ENCODE peak calls at places on chromosomes 5 and 9, in six cellular contexts. U is A549, L is heart right ventricle, V is thoracic aorta, N is uterus, J is choroid plexus epithelial cell. Q is an unnamed sample.

GRCh38 chr9:117729375-117729774 is 25.2 kb downstream of the TLR4 start:
- DNase-seq in U (no peak), L (no peak), V (no peak), N (no peak), J (no peak), Q (no peak)

GRCh38 chr5:57718155-57718554 is 235.5 kb upstream of the ACTBL2 start:
- DNase-seq in U (peak), L (no peak), V (no peak), N (no peak), J (no peak), Q (peak)

GRCh38 chr9:99057665-99058625 is 47.0 kb upstream of the TGFBR1 start:
- DNase-seq in U (no peak), L (no peak), V (no peak), N (no peak), J (peak), Q (peak)

GRCh38 chr9:35432076-35432475 is 57.8 kb upstream of the RUSC2 start:
- DNase-seq in U (no peak), L (no peak), V (no peak), N (no peak), J (no peak), Q (no peak)

GRCh38 chr5:132001647-132002561 is 9.6 kb downstream of the ACSL6 start:
- DNase-seq in U (no peak), L (peak), V (no peak), N (no peak), J (peak), Q (peak)

GRCh38 chr5:32507738-32508434 is 63.3 kb upstream of the ZFR start:
- DNase-seq in U (no peak), L (no peak), V (no peak), N (peak), J (peak), Q (peak)

GRCh38 chr9:85248514-85249312 is 493.0 kb downstream of the AGTPBP1 start:
- DNase-seq in U (no peak), L (no peak), V (no peak), N (no peak), J (peak), Q (peak)

GRCh38 chr9:73689091-73689870 is 537.6 kb downstream of the ANXA1 start:
- DNase-seq in U (no peak), L (no peak), V (no peak), N (no peak), J (no peak), Q (no peak)

GRCh38 chr5:81971086-81971693 is 633 bp upstream of the ATG10 start:
- DNase-seq in U (peak), L (no peak), V (no peak), N (no peak), J (peak), Q (no peak)

GRCh38 chr5:14449052-14449661 is 132.4 kb upstream of the OTULINL start:
- DNase-seq in U (no peak), L (no peak), V (no peak), N (peak), J (peak), Q (peak)

GRCh38 chr5:79774171-79774854 is 84.7 kb downstream of the CMYA5 start:
- DNase-seq in U (peak), L (peak), V (no peak), N (peak), J (peak), Q (no peak)

GRCh38 chr5:161535762-161536161 is 10.8 kb downstream of the GABRB2 start:
- DNase-seq in U (no peak), L (no peak), V (no peak), N (no peak), J (no peak), Q (no peak)

GRCh38 chr9:3884736-3885135 is 358.9 kb upstream of the RFX3 start:
- DNase-seq in U (no peak), L (no peak), V (no peak), N (no peak), J (no peak), Q (no peak)

GRCh38 chr5:612498-613424 is 621 bp downstream of the CEP72 start:
- DNase-seq in U (peak), L (no peak), V (no peak), N (no peak), J (peak), Q (peak)

GRCh38 chr5:33774323-33774722 is 117.5 kb downstream of the ADAMTS12 start:
- DNase-seq in U (no peak), L (no peak), V (no peak), N (no peak), J (peak), Q (no peak)

DNA sequence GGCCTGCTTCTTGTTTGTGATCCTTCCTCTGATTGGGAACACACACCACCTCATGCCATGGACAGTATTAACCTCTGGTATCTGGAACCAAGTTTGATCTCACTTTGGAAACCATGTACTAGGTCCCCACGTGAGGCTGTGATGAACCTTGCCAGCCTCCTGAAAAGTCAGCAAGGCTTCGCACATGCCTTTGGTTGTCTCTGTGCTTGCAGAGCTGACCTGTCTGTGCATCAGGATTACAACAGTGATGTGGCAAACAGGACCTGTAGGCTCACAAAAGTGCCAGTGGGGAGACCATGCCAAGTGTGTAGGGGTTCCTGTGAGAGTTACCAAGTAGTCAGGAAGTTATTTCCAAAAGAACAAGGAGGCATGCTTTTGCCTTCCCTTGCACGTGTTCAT is 1.4 kb downstream of the ACO1 start:
- DNase-seq in U (no peak), L (no peak), V (no peak), N (no peak), J (no peak), Q (no peak)
- H3K4me3 ChIP-seq in U (no peak), L (no peak), V (peak), N (no peak), J (peak), Q (peak)

GRCh38 chr5:166382031-166382430 is 1909.4 kb upstream of the WWC1 start:
- DNase-seq in U (no peak), L (no peak), V (no peak), N (no peak), J (no peak), Q (no peak)
- TF ChIP-seq CTCF in U (no peak), L (no peak), V (no peak), N (no peak), J (peak), Q (peak)

GRCh38 chr9:37297592-37297991 is 124.9 kb upstream of the GRHPR start:
- DNase-seq in U (no peak), L (no peak), V (no peak), N (no peak), J (no peak), Q (no peak)
- H3K4me3 ChIP-seq in U (no peak), L (no peak), V (no peak), N (no peak), J (no peak), Q (no peak)

GRCh38 chr9:108443741-108444140 is 412.0 kb downstream of the ACTL7B start:
- DNase-seq in U (no peak), L (no peak), V (no peak), N (no peak), J (peak), Q (no peak)

GRCh38 chr9:108443278-108443633 is 412.5 kb downstream of the ACTL7B start:
- DNase-seq in U (no peak), L (no peak), V (no peak), N (no peak), J (no peak), Q (no peak)

GRCh38 chr9:108445431-108446018 is 410.3 kb downstream of the ACTL7B start:
- DNase-seq in U (no peak), L (no peak), V (no peak), N (no peak), J (no peak), Q (no peak)

GRCh38 chr9:108442604-108443277 is 413.0 kb downstream of the ACTL7B start:
- DNase-seq in U (no peak), L (no peak), V (no peak), N (no peak), J (no peak), Q (no peak)

GRCh38 chr9:108444400-108445358 is 411.1 kb downstream of the ACTL7B start:
- DNase-seq in U (no peak), L (no peak), V (no peak), N (peak), J (peak), Q (peak)
- TF ChIP-seq CTCF in U (no peak), L (no peak), V (no peak), N (no peak), J (no peak), Q (no peak)

DNA sequence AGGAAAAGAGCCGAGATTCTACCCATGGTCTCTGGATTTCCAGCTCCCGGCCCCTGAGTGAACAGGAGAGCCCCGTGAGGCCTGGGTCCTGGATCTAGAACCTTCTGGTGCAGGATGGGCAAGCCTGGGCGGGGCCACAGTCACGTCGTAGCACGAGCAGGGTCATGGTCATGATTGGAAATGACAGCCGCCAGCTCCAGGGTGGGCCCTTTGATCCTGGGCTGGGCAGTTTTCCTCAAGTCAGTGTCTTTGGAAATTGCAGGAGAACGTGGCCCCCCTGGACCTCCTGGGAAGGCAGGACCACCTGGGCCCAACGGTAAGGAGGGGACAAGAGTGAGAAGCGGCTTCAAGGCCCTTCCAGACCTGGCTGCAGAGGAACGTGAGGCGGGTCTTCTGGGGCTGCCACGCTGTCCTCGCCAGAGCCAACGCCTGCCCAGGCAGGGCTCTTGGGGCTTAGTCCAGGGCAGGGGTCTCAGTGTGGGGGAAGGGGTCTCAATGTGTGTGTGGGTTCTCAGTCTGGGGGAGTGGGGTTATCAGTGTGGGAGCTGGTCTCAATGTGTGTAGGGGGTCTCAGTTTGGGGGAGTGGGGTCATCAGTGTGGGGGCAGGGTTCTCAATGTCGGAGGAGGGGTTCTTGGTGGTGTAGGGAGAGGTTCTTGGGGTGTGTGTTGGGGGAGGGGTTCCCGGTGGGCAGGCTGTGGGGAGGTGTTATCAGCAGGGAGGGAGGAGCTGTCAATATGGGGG is 2.6 kb downstream of the FCN2 start:
- DNase-seq in U (no peak), L (no peak), V (no peak), N (no peak), J (no peak), Q (no peak)
- H3K4me3 ChIP-seq in U (no peak), L (no peak), V (no peak), N (no peak), J (no peak), Q (no peak)

GRCh38 chr9:121220996-121221671 is 19.5 kb upstream of the RAB14 start:
- DNase-seq in U (no peak), L (no peak), V (no peak), N (no peak), J (no peak), Q (no peak)
- TF ChIP-seq CTCF in U (no peak), L (no peak), V (no peak), N (no peak), J (no peak), Q (no peak)

GRCh38 chr5:123095694-123096120 is 6.7 kb downstream of the PRDM6 start:
- DNase-seq in U (no peak), L (no peak), V (no peak), N (no peak), J (no peak), Q (no peak)
- H3K4me3 ChIP-seq in U (no peak), L (no peak), V (peak), N (no peak), J (no peak), Q (no peak)

GRCh38 chr5:159478950-159479349 is 148.7 kb upstream of the IL12B start:
- DNase-seq in U (no peak), L (no peak), V (no peak), N (no peak), J (no peak), Q (no peak)

GRCh38 chr5:159480849-159481248 is 150.6 kb upstream of the IL12B start:
- DNase-seq in U (no peak), L (no peak), V (no peak), N (no peak), J (no peak), Q (no peak)

GRCh38 chr5:159469496-159470370 is 139.4 kb upstream of the IL12B start:
- DNase-seq in U (no peak), L (no peak), V (no peak), N (no peak), J (no peak), Q (no peak)

GRCh38 chr5:159475026-159475425 is 144.7 kb upstream of the IL12B start:
- DNase-seq in U (no peak), L (no peak), V (no peak), N (no peak), J (no peak), Q (no peak)
- TF ChIP-seq CTCF in U (no peak), L (no peak), V (no peak), N (no peak), J (no peak), Q (no peak)

GRCh38 chr5:150946351-150946905 is 41.6 kb upstream of the ZNF300 start:
- DNase-seq in U (no peak), L (peak), V (peak), N (peak), J (peak), Q (peak)
- H3K4me3 ChIP-seq in U (no peak), L (peak), V (peak), N (peak), J (peak), Q (peak)

DNA sequence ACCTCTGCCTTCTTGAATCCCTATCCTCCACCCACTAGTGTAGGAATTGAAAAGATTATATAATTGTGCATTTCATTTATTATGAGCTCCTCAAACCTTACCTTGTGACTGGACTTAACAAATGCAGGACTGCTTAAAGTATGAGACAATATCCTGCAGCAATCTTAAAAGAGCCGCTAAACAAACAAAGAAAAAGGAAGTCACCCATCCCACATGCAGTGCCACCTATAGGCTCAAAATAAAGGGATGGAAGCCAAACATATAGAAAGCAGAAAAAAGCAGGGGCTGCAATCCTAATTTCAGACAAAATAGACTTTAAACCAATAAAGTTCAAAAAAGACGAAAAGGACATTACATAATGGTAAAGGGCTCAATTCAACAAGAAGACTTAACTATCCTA is 8.7 kb downstream of the PCAT7 start:
- DNase-seq in U (no peak), L (no peak), V (no peak), N (no peak), J (no peak), Q (no peak)
- TF ChIP-seq CTCF in U (no peak), L (no peak), V (no peak), N (no peak), J (no peak), Q (peak)

Q was measured in brain microvascular endothelial cell.